ENCODE peak calls at places on chromosomes 16 and 17, in four cellular contexts. B is breast epithelium, U is Panc1, I is neuronal stem cell. K is an unnamed sample.
A peak's percentile ranks its signal among the peaks of the same experiment; 100 is the strongest.

GRCh38 chr16:8944113-8944765 is 19.5 kb downstream of the USP7 start:
- DNase-seq in B (no peak), U (no peak), I (no peak), K (no peak)

GRCh38 chr16:49858200-49859129 is 2.6 kb upstream of the ZNF423 start:
- DNase-seq in B (no peak), U (no peak), I (peak; percentile 58), K (peak; percentile 61)

GRCh38 chr17:2929881-2930533 is 133.4 kb downstream of the OR1D5 start:
- DNase-seq in B (no peak), U (no peak), I (peak; percentile 64), K (peak; percentile 39)

GRCh38 chr17:57021226-57021940 is 43.5 kb downstream of the SCPEP1 start:
- DNase-seq in B (peak; percentile 69), U (peak; percentile 15), I (no peak), K (no peak)

GRCh38 chr17:32111141-32111771 is 31.0 kb upstream of the RHOT1 start:
- DNase-seq in B (peak; percentile 58), U (no peak), I (no peak), K (no peak)

GRCh38 chr17:9132291-9132690 is 111.0 kb downstream of the NTN1 start:
- DNase-seq in B (no peak), U (no peak), I (no peak), K (no peak)

GRCh38 chr17:32323784-32324590 is 18.0 kb downstream of the C17orf75 start:
- DNase-seq in B (no peak), U (no peak), I (peak; percentile 39), K (no peak)

GRCh38 chr17:43842975-43843325 is 4.0 kb upstream of the CD300LG start:
- DNase-seq in B (no peak), U (no peak), I (no peak), K (no peak)

GRCh38 chr17:59829217-59830006 is 63.3 kb downstream of the TUBD1 start:
- DNase-seq in B (no peak), U (peak; percentile 97), I (no peak), K (peak; percentile 37)

GRCh38 chr16:66811043-66811442 is 9.7 kb upstream of the TERB1 start:
- DNase-seq in B (no peak), U (no peak), I (no peak), K (no peak)

GRCh38 chr16:29806641-29807425 is 504 bp downstream of the MAZ start:
- DNase-seq in B (no peak), U (no peak), I (no peak), K (peak; percentile 85)

GRCh38 chr17:75308732-75309629 is 19.7 kb upstream of the SLC25A19 start:
- DNase-seq in B (no peak), U (no peak), I (no peak), K (no peak)

GRCh38 chr16:66650707-66651473 is 45.7 kb downstream of the CMTM4 start:
- DNase-seq in B (peak; percentile 65), U (peak; percentile 68), I (peak; percentile 81), K (peak; percentile 93)

GRCh38 chr17:6408271-6408670 is 26.6 kb downstream of the AIPL1 start:
- DNase-seq in B (no peak), U (no peak), I (no peak), K (no peak)

GRCh38 chr17:57999496-58000017 is 7.5 kb downstream of the SRSF1 start:
- DNase-seq in B (no peak), U (peak; percentile 55), I (peak; percentile 73), K (no peak)

GRCh38 chr16:1613240-1613639 is 1.1 kb downstream of the CRAMP1 start:
- DNase-seq in B (no peak), U (no peak), I (no peak), K (peak; percentile 24)

GRCh38 chr16:57273359-57273758 is 11.1 kb downstream of the PLLP start:
- DNase-seq in B (no peak), U (no peak), I (peak; percentile 32), K (no peak)

GRCh38 chr17:73747221-73748002 is 103.2 kb upstream of the SDK2 start:
- DNase-seq in B (no peak), U (no peak), I (no peak), K (no peak)

GRCh38 chr17:50641339-50641725 is 6.7 kb downstream of the ABCC3 start:
- DNase-seq in B (no peak), U (no peak), I (no peak), K (no peak)

GRCh38 chr17:50638572-50638850 is 3.8 kb downstream of the ABCC3 start:
- DNase-seq in B (no peak), U (no peak), I (no peak), K (no peak)

GRCh38 chr17:50637829-50638571 is 3.3 kb downstream of the ABCC3 start:
- DNase-seq in B (no peak), U (no peak), I (no peak), K (no peak)

GRCh38 chr17:50640701-50641338 is 6.1 kb downstream of the ABCC3 start:
- DNase-seq in B (no peak), U (no peak), I (no peak), K (no peak)

DNA sequence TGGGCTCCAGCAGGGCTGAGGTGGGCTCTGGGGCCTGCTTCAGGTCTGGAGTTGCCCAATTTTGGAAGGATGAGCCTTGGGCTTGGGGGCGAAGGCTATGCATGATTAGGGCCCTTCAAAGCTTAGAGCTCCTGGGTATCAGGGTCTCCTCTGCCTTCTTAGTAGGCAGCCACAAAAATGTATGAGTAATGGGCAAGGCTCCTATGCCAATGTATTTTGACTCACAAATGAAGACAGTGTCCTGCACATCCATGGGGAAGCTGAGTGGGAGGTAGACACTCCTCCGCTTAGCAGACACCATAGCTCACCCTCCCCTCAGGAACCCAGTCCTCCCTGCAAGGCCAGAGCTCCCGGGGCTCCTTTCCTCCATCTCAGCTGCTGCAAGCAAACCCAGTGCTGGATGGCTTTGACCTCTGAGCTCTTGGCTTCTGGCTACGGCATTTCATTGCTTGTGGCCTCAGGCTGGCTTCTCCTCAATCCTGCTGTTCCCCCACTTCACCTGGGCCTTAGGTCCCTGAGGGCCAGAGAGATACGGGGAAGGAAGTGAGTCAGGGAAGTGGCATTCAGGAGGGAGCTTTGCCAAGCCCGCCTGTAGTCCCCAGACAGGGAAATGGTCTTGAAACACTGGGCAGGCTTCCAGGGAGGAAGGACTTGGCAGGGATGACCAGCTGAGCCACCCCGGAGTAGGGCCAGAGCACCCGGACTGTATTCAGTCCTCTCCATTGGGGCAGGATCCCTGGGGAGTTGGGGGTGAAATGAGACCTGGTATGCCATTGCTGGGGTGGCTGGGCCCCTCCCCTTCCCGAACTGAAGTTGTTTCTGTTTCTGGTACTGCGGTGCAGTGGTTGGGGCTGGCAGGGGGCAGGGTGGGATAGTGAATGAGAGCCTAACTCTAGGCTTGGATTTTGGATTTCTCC is 4.4 kb downstream of the ABCC3 start:
- DNase-seq in B (peak; percentile 95), U (peak; percentile 96), I (no peak), K (no peak)
- H3K4me3 ChIP-seq in B (peak overlapping the region; percentile 41), U (peak overlapping the region; percentile 32), I (no peak overlapping the region), K (no peak overlapping the region)

GRCh38 chr17:81700353-81701287 is 2.5 kb upstream of the MRPL12 start:
- DNase-seq in B (no peak), U (no peak), I (no peak), K (no peak)

GRCh38 chr17:81694810-81695209 is 8.4 kb upstream of the MRPL12 start:
- DNase-seq in B (no peak), U (no peak), I (no peak), K (no peak)

GRCh38 chr17:81695801-81696200 is 7.4 kb upstream of the MRPL12 start:
- DNase-seq in B (no peak), U (no peak), I (no peak), K (no peak)

GRCh38 chr17:81696218-81696941 is 6.8 kb upstream of the MRPL12 start:
- DNase-seq in B (no peak), U (no peak), I (no peak), K (no peak)

DNA sequence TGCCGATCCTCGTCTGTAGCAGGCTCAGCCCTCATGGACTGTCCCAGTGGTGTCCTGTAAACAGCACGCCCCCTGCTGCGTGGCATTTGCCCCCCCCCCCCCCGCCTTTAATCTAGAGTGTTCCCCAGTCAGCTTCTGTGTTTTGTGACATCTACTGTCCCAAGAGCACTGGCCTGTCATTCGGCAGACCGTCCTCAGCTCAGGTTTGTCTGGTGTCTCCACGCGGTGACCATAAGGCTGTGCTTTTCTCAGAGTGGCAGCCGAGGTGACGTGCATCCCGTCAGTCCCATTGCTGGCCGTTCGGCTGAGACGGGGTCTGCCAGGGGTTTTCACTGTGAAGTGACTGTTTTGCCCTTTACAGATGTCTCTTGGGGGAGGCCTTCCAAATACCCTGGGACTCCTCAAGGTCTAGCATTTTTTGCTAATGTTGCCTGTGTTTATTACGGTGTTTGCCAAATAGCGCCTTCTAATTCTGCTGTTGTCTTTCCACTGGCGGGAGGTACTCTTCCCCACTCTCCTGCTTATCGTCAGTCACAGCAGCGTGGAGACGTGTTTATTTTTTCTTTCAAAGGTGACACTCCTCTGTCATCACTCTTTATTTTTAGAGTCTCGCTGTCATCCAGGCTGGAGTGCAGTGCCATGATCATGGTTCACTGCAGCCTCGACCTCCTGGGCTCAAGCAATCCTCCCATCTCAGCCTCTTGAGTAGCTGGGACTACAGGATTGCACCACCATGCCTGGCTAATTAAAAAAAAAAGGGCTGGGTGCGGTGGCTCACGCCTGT is 5.7 kb upstream of the MRPL12 start:
- DNase-seq in B (no peak), U (no peak), I (no peak), K (no peak)
- H3K36me3 ChIP-seq in B (peaks cover 6% of the 10 kb centered on the region), U (peaks cover 15% of the 10 kb centered on the region), I (peaks cover 58% of the 10 kb centered on the region), K (peaks cover 87% of the 10 kb centered on the region)

GRCh38 chr16:68473358-68474064 is 25.2 kb upstream of the SMPD3 start:
- DNase-seq in B (no peak), U (no peak), I (no peak), K (no peak)

GRCh38 chr16:68468849-68469248 is 20.5 kb upstream of the SMPD3 start:
- DNase-seq in B (no peak), U (no peak), I (no peak), K (no peak)

GRCh38 chr16:68472581-68472980 is 24.3 kb upstream of the SMPD3 start:
- DNase-seq in B (no peak), U (no peak), I (no peak), K (no peak)

GRCh38 chr16:68469728-68470460 is 21.6 kb upstream of the SMPD3 start:
- DNase-seq in B (no peak), U (no peak), I (no peak), K (no peak)

GRCh38 chr16:68470461-68471150 is 22.3 kb upstream of the SMPD3 start:
- DNase-seq in B (no peak), U (no peak), I (no peak), K (no peak)
- H3K4me3 ChIP-seq in B (peak overlapping the region; percentile 40), U (no peak overlapping the region), I (no peak overlapping the region), K (no peak overlapping the region)

DNA sequence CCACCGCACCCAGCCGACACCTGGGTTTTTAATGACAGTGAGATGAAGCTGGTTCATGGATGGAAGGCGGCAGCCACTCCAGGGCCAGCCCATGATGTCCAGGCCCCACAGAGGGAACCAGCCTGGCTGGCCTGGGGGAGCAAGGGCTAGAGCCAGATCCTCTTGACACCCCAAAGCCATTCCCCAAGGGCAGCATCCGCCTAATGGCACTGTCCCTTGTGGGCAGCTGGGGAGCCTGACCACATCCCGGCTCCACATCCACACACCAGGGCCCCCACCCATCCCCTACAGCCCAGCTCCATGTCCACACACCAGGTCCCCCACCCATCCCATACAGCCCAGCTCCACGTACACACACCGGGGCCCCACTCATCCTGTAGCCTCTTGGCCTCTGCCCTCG is 53.3 kb upstream of the ACSF3 start:
- DNase-seq in B (no peak), U (no peak), I (no peak), K (no peak)
- H3K36me3 ChIP-seq in B (no peaks in the 10 kb centered on the region), U (no peaks in the 10 kb centered on the region), I (no peaks in the 10 kb centered on the region), K (no peaks in the 10 kb centered on the region)

GRCh38 chr17:78539771-78540170 is 37.4 kb downstream of the DNAH17 start:
- DNase-seq in B (no peak), U (no peak), I (no peak), K (no peak)
- H3K4me3 ChIP-seq in B (no peak overlapping the region), U (no peak overlapping the region), I (no peak overlapping the region), K (no peak overlapping the region)

K was measured in HAP-1.